ENCODE peak calls at places on chromosome 7, in ten cellular contexts. Z is Panc1; K is G401; Y is activated effector memory CD4-positive, alpha-beta T cell treated with Interleukin-2 at 50 U/mL for 16 hours; T is SW480; N is NCI-H2171; V is fibroblast of the aortic adventitia; B is ELR; R is choroid plexus epithelial cell; L is Calu3. U is an unnamed sample.

GRCh38 chr7:4715385-4715770 is 33.3 kb downstream of the FOXK1 start:
- DNase-seq in N (no peak), R (peak; percentile 95), B (no peak), Y (no peak), Z (no peak), L (no peak), T (no peak), V (peak; percentile 94), K (peak; percentile 51), U (peak; percentile 83)

GRCh38 chr7:54429106-54429505 is 113.1 kb upstream of the VSTM2A start:
- DNase-seq in K (no peak), Z (no peak), Y (no peak), N (no peak), V (no peak), T (no peak), B (no peak), R (no peak), L (no peak), U (no peak)

GRCh38 chr7:156994417-156994816 is 16.0 kb downstream of the MNX1 start:
- DNase-seq in T (no peak), B (no peak), L (no peak), Y (no peak), Z (no peak), R (no peak), N (no peak), K (no peak), V (no peak), U (no peak)

GRCh38 chr7:3065724-3066143 is 22.1 kb upstream of the CARD11 start:
- DNase-seq in L (peak; percentile 67), R (peak; percentile 53), V (peak; percentile 11), T (peak; percentile 36), N (no peak), Y (peak; percentile 40), B (peak; percentile 24), Z (peak; percentile 15), K (no peak), U (no peak)

GRCh38 chr7:129779602-129780256 is 168.2 kb downstream of the NRF1 start:
- DNase-seq in T (peak; percentile 91), B (peak; percentile 36), Z (no peak), R (no peak), K (peak; percentile 7), V (no peak), Y (no peak), L (peak; percentile 88), N (peak; percentile 76), U (peak; percentile 63)

GRCh38 chr7:1825877-1826741 is 156.0 kb downstream of the ELFN1 start:
- DNase-seq in Z (no peak), N (no peak), V (no peak), T (no peak), B (no peak), R (no peak), K (no peak), Y (no peak), L (no peak), U (no peak)

GRCh38 chr7:102925962-102926825 is 13.4 kb downstream of the LRRC17 start:
- DNase-seq in L (no peak), Z (no peak), B (no peak), K (no peak), Y (no peak), R (no peak), T (no peak), N (no peak), V (peak; percentile 63), U (peak; percentile 24)

GRCh38 chr7:121428857-121429489 is 32.9 kb upstream of the FAM3C start:
- DNase-seq in Y (no peak), R (peak; percentile 75), Z (no peak), L (no peak), T (no peak), N (no peak), K (no peak), V (peak; percentile 50), B (peak; percentile 12), U (no peak)

GRCh38 chr7:96144260-96144526 is 177.7 kb downstream of the SLC25A13 start:
- DNase-seq in T (no peak), V (no peak), B (no peak), R (peak; percentile 7), N (no peak), Y (no peak), L (no peak), Z (no peak), K (no peak), U (no peak)

GRCh38 chr7:500521-501420 is 18.9 kb downstream of the PDGFA start:
- DNase-seq in Z (no peak), R (no peak), B (no peak), K (no peak), L (no peak), Y (no peak), N (no peak), T (no peak), V (no peak), U (no peak)

GRCh38 chr7:66413379-66414114 is 208.4 kb downstream of the TPST1 start:
- DNase-seq in N (peak; percentile 73), Y (peak; percentile 69), B (peak; percentile 33), T (peak; percentile 95), K (peak; percentile 87), L (peak; percentile 73), V (peak; percentile 48), Z (peak; percentile 65), R (peak; percentile 90), U (peak; percentile 95)

GRCh38 chr7:7274782-7275181 is 92.4 kb downstream of the C1GALT1 start:
- DNase-seq in L (no peak), V (peak; percentile 57), T (no peak), B (peak; percentile 66), Z (no peak), Y (no peak), R (peak; percentile 26), K (no peak), N (no peak), U (peak; percentile 26)

GRCh38 chr7:43825391-43825808 is 43.9 kb downstream of the MRPS24 start:
- DNase-seq in Z (no peak), T (no peak), Y (no peak), V (no peak), R (no peak), B (no peak), K (peak; percentile 70), L (no peak), N (no peak), U (no peak)

GRCh38 chr7:2028733-2029132 is 204.0 kb downstream of the MAD1L1 start:
- DNase-seq in L (no peak), T (no peak), V (no peak), K (no peak), N (no peak), R (no peak), Z (no peak), Y (no peak), B (no peak), U (no peak)

GRCh38 chr7:131223151-131223550 is 104.5 kb upstream of the MKLN1 start:
- DNase-seq in V (no peak), Y (no peak), L (no peak), K (peak; percentile 93), B (no peak), T (no peak), R (no peak), Z (no peak), N (no peak), U (no peak)

GRCh38 chr7:157502701-157503111 is 165.9 kb downstream of the DNAJB6 start:
- DNase-seq in B (peak; percentile 49), V (no peak), T (no peak), N (no peak), R (peak; percentile 56), Y (peak; percentile 59), K (no peak), Z (no peak), L (no peak), U (no peak)

GRCh38 chr7:1100886-1101579 is 13.1 kb downstream of the GPER1 start:
- DNase-seq in Z (no peak), V (no peak), L (no peak), K (no peak), N (peak; percentile 48), T (peak; percentile 82), Y (no peak), B (no peak), R (no peak), U (no peak)

U was measured in AG20443.